ENCODE peak calls at places on chromosomes 13 and 19, in nine cellular contexts. I, F, A, D, X, L, N, E and G are unnamed samples.

GRCh38 chr19:14762111-14762510 is 16.2 kb downstream of the ADGRE2 start:
- DNase-seq in E (no peak), D (no peak), A (no peak), N (no peak), I (no peak), X (no peak), L (no peak), F (no peak), G (peak; percentile 8)

GRCh38 chr13:34913040-34913439 is 29.0 kb upstream of the NBEA start:
- DNase-seq in L (no peak), I (peak; percentile 71), X (no peak), F (peak; percentile 65), N (no peak), D (no peak), A (no peak), E (no peak), G (no peak)

GRCh38 chr13:113064000-113064533 is 41.5 kb upstream of the F7 start:
- DNase-seq in A (no peak), D (no peak), F (no peak), X (no peak), I (no peak), N (no peak), E (peak; percentile 19), L (peak; percentile 49), G (no peak)

GRCh38 chr19:49850487-49851342 is at the start of gene PTOV1:
- DNase-seq in A (peak; percentile 92), F (peak; percentile 96), L (peak; percentile 94), E (peak; percentile 93), N (peak; percentile 71), X (peak; percentile 95), D (peak; percentile 72), I (peak; percentile 96), G (peak; percentile 97)

GRCh38 chr19:507286-508203 is at the start of gene TPGS1:
- DNase-seq in D (peak; percentile 99), X (peak; percentile 95), E (peak; percentile 89), L (peak; percentile 83), I (peak; percentile 97), A (peak; percentile 92), N (peak; percentile 100), F (peak; percentile 86), G (peak; percentile 86)

GRCh38 chr13:76293751-76294150 is 592.5 kb downstream of the KCTD12 start:
- DNase-seq in X (no peak), E (no peak), L (no peak), D (peak; percentile 9), F (no peak), A (no peak), N (no peak), I (no peak), G (no peak)

GRCh38 chr13:37175996-37176395 is 70.5 kb upstream of the CSNK1A1L start:
- DNase-seq in L (no peak), N (peak; percentile 55), F (no peak), I (no peak), D (no peak), X (no peak), A (no peak), E (no peak), G (no peak)

GRCh38 chr19:34320277-34320676 is 44.7 kb upstream of the GPI start:
- DNase-seq in A (no peak), L (peak; percentile 55), F (no peak), I (no peak), D (no peak), N (no peak), X (no peak), E (no peak), G (peak; percentile 3)

DNA sequence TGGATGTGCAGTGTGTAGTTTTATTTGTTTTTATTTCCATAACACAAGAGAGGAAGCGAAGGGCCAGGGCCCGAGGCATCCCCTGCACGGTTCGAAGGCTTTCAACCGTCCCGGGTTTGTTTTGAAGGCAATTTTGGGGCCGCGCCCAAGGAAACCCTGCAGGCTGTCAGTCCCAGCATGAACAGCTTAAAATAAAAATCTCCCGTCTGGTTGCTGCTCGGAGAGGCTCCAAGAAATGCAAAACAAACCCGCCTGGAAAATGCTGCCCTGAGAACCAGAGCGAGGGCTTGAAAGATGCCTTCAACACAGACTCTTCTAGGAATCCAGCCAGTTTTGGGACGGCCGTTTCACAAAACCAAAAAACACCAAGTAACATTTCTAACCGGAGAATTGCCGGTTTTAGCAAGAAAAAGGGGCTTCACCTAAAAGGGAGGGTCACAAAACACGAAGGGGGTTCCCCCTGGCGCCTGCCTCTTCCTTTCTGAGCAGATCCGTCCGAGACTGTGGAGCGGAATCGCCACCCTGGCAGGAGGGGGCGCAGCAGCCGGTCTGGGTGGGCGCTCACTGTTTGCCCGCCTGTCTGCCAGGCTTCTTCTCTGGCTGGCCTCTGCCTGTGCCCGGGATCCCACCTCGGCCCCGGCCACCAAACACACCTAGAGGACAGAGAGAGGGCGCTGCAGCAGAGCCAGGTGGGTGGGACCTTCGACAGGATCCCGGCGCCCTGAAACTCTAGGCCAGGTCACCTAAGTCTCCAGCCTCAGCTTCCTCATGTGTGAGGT is 15.8 kb downstream of the LSM4 start:
- DNase-seq in N (no peak), D (no peak), I (no peak), L (peak; percentile 66), X (no peak), E (no peak), A (no peak), F (no peak), G (no peak)
- H3K27ac ChIP-seq in N (no peak overlapping the region), D (no peak overlapping the region), I (no peak overlapping the region), L (peak overlapping the region; percentile 76), X (peak overlapping the region; percentile 97), E (peak overlapping the region; percentile 98), A (peak overlapping the region; percentile 99), F (no peak overlapping the region), G (peak overlapping the region; percentile 97)

GRCh38 chr13:78979349-78979748 is 320.4 kb upstream of the OBI1 start:
- DNase-seq in A (no peak), X (no peak), L (no peak), D (no peak), F (no peak), E (no peak), I (no peak), N (no peak), G (no peak)
- H3K27ac ChIP-seq in A (no peak overlapping the region), X (no peak overlapping the region), L (no peak overlapping the region), D (no peak overlapping the region), F (no peak overlapping the region), E (no peak overlapping the region), I (no peak overlapping the region), N (no peak overlapping the region), G (no peak overlapping the region)

GRCh38 chr19:18457478-18458331 is 19.8 kb upstream of the ISYNA1 start:
- DNase-seq in E (no peak), F (no peak), A (no peak), N (no peak), I (no peak), X (no peak), D (no peak), L (no peak), G (peak; percentile 63)
- H3K27ac ChIP-seq in E (peak overlapping the region; percentile 47), F (no peak overlapping the region), A (peak overlapping the region; percentile 91), N (no peak overlapping the region), I (no peak overlapping the region), X (no peak overlapping the region), D (no peak overlapping the region), L (no peak overlapping the region), G (peak overlapping the region; percentile 92)

GRCh38 chr13:20714161-20714560 is 10.7 kb downstream of the IL17D start:
- DNase-seq in I (no peak), N (no peak), L (no peak), X (no peak), E (no peak), A (no peak), D (no peak), F (no peak), G (no peak)

GRCh38 chr13:20711301-20712044 is 8.0 kb downstream of the IL17D start:
- DNase-seq in D (no peak), X (no peak), I (peak; percentile 80), N (no peak), A (no peak), E (no peak), L (no peak), F (no peak), G (no peak)

GRCh38 chr13:20713751-20714150 is 10.3 kb downstream of the IL17D start:
- DNase-seq in E (no peak), I (no peak), A (no peak), D (no peak), N (no peak), L (peak; percentile 76), X (no peak), F (no peak), G (no peak)

GRCh38 chr13:20714563-20715339 is 11.3 kb downstream of the IL17D start:
- DNase-seq in L (peak; percentile 80), N (peak; percentile 24), D (no peak), A (peak; percentile 68), X (no peak), E (peak; percentile 53), I (no peak), F (no peak), G (peak; percentile 82)

GRCh38 chr13:20713014-20713376 is 9.5 kb downstream of the IL17D start:
- DNase-seq in D (no peak), A (no peak), E (no peak), X (no peak), N (no peak), I (peak; percentile 45), F (peak; percentile 23), L (no peak), G (no peak)
- H3K27ac ChIP-seq in D (no peak overlapping the region), A (peak overlapping the region; percentile 80), E (peak overlapping the region; percentile 88), X (no peak overlapping the region), N (no peak overlapping the region), I (no peak overlapping the region), F (no peak overlapping the region), L (no peak overlapping the region), G (peak overlapping the region; percentile 66)

GRCh38 chr13:110126391-110126961 is 180.5 kb downstream of the COL4A1 start:
- DNase-seq in F (peak; percentile 70), D (peak; percentile 92), N (peak; percentile 88), X (no peak), L (peak; percentile 74), E (peak; percentile 71), A (peak; percentile 76), I (peak; percentile 92), G (peak; percentile 82)
- H3K27ac ChIP-seq in F (peak overlapping the region; percentile 78), D (peak overlapping the region; percentile 1), N (peak overlapping the region; percentile 97), X (peak overlapping the region; percentile 58), L (no peak overlapping the region), E (peak overlapping the region; percentile 83), A (peak overlapping the region; percentile 93), I (peak overlapping the region; percentile 97), G (peak overlapping the region; percentile 72)

GRCh38 chr19:46599716-46600392 is 1.3 kb upstream of the CALM3 start:
- DNase-seq in F (no peak), X (peak; percentile 51), N (no peak), L (no peak), I (no peak), A (no peak), D (no peak), E (no peak), G (peak; percentile 57)
- H3K27ac ChIP-seq in F (peak overlapping the region; percentile 99), X (peak overlapping the region; percentile 100), N (peak overlapping the region; percentile 99), L (no peak overlapping the region), I (no peak overlapping the region), A (peak overlapping the region; percentile 98), D (peak overlapping the region; percentile 99), E (peak overlapping the region; percentile 84), G (peak overlapping the region; percentile 94)

DNA sequence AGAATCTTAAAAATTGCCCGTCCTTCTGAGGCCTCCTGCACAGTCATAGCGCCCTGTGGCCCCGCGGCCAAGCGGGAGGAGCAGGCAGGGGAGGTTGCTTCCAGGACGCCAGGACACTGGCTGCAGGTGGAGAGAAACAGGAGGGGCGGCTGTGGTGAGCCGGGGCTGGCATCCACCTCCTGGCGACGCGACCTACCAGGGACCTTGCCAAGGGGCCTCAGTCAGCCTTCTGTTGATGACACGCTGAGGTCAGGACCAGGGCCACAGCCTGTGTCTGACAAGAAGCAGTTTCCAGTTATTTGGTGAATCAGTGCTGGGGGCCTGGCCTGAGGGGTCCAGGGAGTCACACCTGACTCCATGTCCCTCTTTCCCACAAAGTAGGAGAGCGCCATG is 13.3 kb upstream of the MKNK2 start:
- DNase-seq in X (no peak), I (no peak), L (no peak), F (no peak), E (no peak), A (no peak), D (no peak), N (no peak), G (no peak)
- H3K27ac ChIP-seq in X (peak overlapping the region; percentile 61), I (peak overlapping the region; percentile 25), L (no peak overlapping the region), F (peak overlapping the region; percentile 51), E (peak overlapping the region; percentile 86), A (peak overlapping the region; percentile 100), D (no peak overlapping the region), N (no peak overlapping the region), G (peak overlapping the region; percentile 78)